ENCODE peak calls at places on chromosomes 4 and X, in nine cellular contexts. One of them, this sample, is unnamed.

GRCh38 chr4:53281438-53281837 is 84.4 kb downstream of the SCFD2 start:
- DNase-seq in nephron progenitor cell: no peak
- DNase-seq in foreskin keratinocyte: no peak
- DNase-seq in hepatocyte: no peak
- DNase-seq in neural crest cell: no peak
- DNase-seq in AG04450: no peak
- DNase-seq in cardiac fibroblast: peak; percentile 21
- DNase-seq in tibial artery: no peak
- DNase-seq in NB4: no peak
- DNase-seq in this sample: no peak

GRCh38 chr4:58734030-58734673 is 1624.0 kb upstream of the IGFBP7 start:
- DNase-seq in nephron progenitor cell: no peak
- DNase-seq in foreskin keratinocyte: no peak
- DNase-seq in hepatocyte: no peak
- DNase-seq in neural crest cell: no peak
- DNase-seq in AG04450: no peak
- DNase-seq in cardiac fibroblast: no peak
- DNase-seq in tibial artery: no peak
- DNase-seq in NB4: no peak
- DNase-seq in this sample: no peak

GRCh38 chr4:107600456-107600855 is 119.6 kb downstream of the PAPSS1 start:
- DNase-seq in nephron progenitor cell: no peak
- DNase-seq in foreskin keratinocyte: no peak
- DNase-seq in hepatocyte: no peak
- DNase-seq in neural crest cell: no peak
- DNase-seq in AG04450: no peak
- DNase-seq in cardiac fibroblast: peak; percentile 46
- DNase-seq in tibial artery: no peak
- DNase-seq in NB4: no peak
- DNase-seq in this sample: no peak

GRCh38 chrX:65635371-65635770 is 32.1 kb upstream of the MSN start:
- DNase-seq in nephron progenitor cell: no peak
- DNase-seq in foreskin keratinocyte: no peak
- DNase-seq in hepatocyte: no peak
- DNase-seq in neural crest cell: no peak
- DNase-seq in AG04450: no peak
- DNase-seq in cardiac fibroblast: peak; percentile 18
- DNase-seq in tibial artery: peak; percentile 66
- DNase-seq in NB4: no peak
- DNase-seq in this sample: no peak

GRCh38 chrX:16462912-16463311 is 187.0 kb upstream of the S100G start:
- DNase-seq in nephron progenitor cell: no peak
- DNase-seq in foreskin keratinocyte: no peak
- DNase-seq in hepatocyte: peak; percentile 32
- DNase-seq in neural crest cell: no peak
- DNase-seq in AG04450: peak; percentile 81
- DNase-seq in cardiac fibroblast: peak; percentile 46
- DNase-seq in tibial artery: peak; percentile 62
- DNase-seq in NB4: no peak
- DNase-seq in this sample: no peak

GRCh38 chr4:70637239-70637920 is 8.8 kb downstream of the ENAM start:
- DNase-seq in nephron progenitor cell: no peak
- DNase-seq in foreskin keratinocyte: no peak
- DNase-seq in hepatocyte: peak; percentile 30
- DNase-seq in neural crest cell: no peak
- DNase-seq in AG04450: no peak
- DNase-seq in cardiac fibroblast: no peak
- DNase-seq in tibial artery: no peak
- DNase-seq in NB4: no peak
- DNase-seq in this sample: no peak

GRCh38 chr4:17704020-17704657 is 77.3 kb downstream of the FAM184B start:
- DNase-seq in nephron progenitor cell: no peak
- DNase-seq in foreskin keratinocyte: no peak
- DNase-seq in hepatocyte: no peak
- DNase-seq in neural crest cell: no peak
- DNase-seq in AG04450: no peak
- DNase-seq in cardiac fibroblast: no peak
- DNase-seq in tibial artery: no peak
- DNase-seq in NB4: no peak
- DNase-seq in this sample: no peak

GRCh38 chr4:20773144-20773997 is 73.1 kb downstream of the PACRGL start:
- DNase-seq in nephron progenitor cell: peak; percentile 58
- DNase-seq in foreskin keratinocyte: peak; percentile 54
- DNase-seq in hepatocyte: peak; percentile 87
- DNase-seq in neural crest cell: peak; percentile 59
- DNase-seq in AG04450: peak; percentile 34
- DNase-seq in cardiac fibroblast: peak; percentile 80
- DNase-seq in tibial artery: no peak
- DNase-seq in NB4: peak; percentile 62
- DNase-seq in this sample: no peak

GRCh38 chr4:43754566-43754965 is 694.0 kb downstream of the KCTD8 start:
- DNase-seq in nephron progenitor cell: no peak
- DNase-seq in foreskin keratinocyte: no peak
- DNase-seq in hepatocyte: no peak
- DNase-seq in neural crest cell: no peak
- DNase-seq in AG04450: no peak
- DNase-seq in cardiac fibroblast: no peak
- DNase-seq in tibial artery: no peak
- DNase-seq in NB4: no peak
- DNase-seq in this sample: no peak

GRCh38 chrX:145817666-145818521 is at the start of gene SLITRK2:
- DNase-seq in nephron progenitor cell: peak; percentile 51
- DNase-seq in foreskin keratinocyte: no peak
- DNase-seq in hepatocyte: peak; percentile 14
- DNase-seq in neural crest cell: peak; percentile 10
- DNase-seq in AG04450: no peak
- DNase-seq in cardiac fibroblast: no peak
- DNase-seq in tibial artery: no peak
- DNase-seq in NB4: no peak
- DNase-seq in this sample: peak; percentile 73

GRCh38 chrX:9341305-9342201 is 123.3 kb upstream of the TBL1X start:
- DNase-seq in nephron progenitor cell: peak; percentile 37
- DNase-seq in foreskin keratinocyte: no peak
- DNase-seq in hepatocyte: peak; percentile 74
- DNase-seq in neural crest cell: no peak
- DNase-seq in AG04450: no peak
- DNase-seq in cardiac fibroblast: peak; percentile 69
- DNase-seq in tibial artery: peak; percentile 78
- DNase-seq in NB4: peak; percentile 86
- DNase-seq in this sample: peak; percentile 94

GRCh38 chrX:103446665-103447302 is 70.4 kb downstream of the BEX3 start:
- DNase-seq in nephron progenitor cell: no peak
- DNase-seq in foreskin keratinocyte: peak; percentile 84
- DNase-seq in hepatocyte: peak; percentile 28
- DNase-seq in neural crest cell: no peak
- DNase-seq in AG04450: no peak
- DNase-seq in cardiac fibroblast: peak; percentile 60
- DNase-seq in tibial artery: no peak
- DNase-seq in NB4: no peak
- DNase-seq in this sample: no peak

GRCh38 chrX:68921937-68922456 is 93.2 kb downstream of the EFNB1 start:
- DNase-seq in nephron progenitor cell: no peak
- DNase-seq in foreskin keratinocyte: no peak
- DNase-seq in hepatocyte: no peak
- DNase-seq in neural crest cell: no peak
- DNase-seq in AG04450: no peak
- DNase-seq in cardiac fibroblast: no peak
- DNase-seq in tibial artery: no peak
- DNase-seq in NB4: no peak
- DNase-seq in this sample: no peak

GRCh38 chr4:22240814-22241213 is 275.1 kb downstream of the ADGRA3 start:
- DNase-seq in nephron progenitor cell: no peak
- DNase-seq in foreskin keratinocyte: no peak
- DNase-seq in hepatocyte: no peak
- DNase-seq in neural crest cell: no peak
- DNase-seq in AG04450: no peak
- DNase-seq in cardiac fibroblast: no peak
- DNase-seq in tibial artery: no peak
- DNase-seq in NB4: no peak
- DNase-seq in this sample: no peak

GRCh38 chrX:48854898-48855297 is 19.5 kb upstream of the PCSK1N start:
- DNase-seq in nephron progenitor cell: no peak
- DNase-seq in foreskin keratinocyte: peak; percentile 20
- DNase-seq in hepatocyte: no peak
- DNase-seq in neural crest cell: no peak
- DNase-seq in AG04450: no peak
- DNase-seq in cardiac fibroblast: peak; percentile 31
- DNase-seq in tibial artery: no peak
- DNase-seq in NB4: peak; percentile 5
- DNase-seq in this sample: no peak

GRCh38 chr4:94649381-94650128 is 108.2 kb upstream of the BMPR1B start:
- DNase-seq in nephron progenitor cell: no peak
- DNase-seq in foreskin keratinocyte: no peak
- DNase-seq in hepatocyte: no peak
- DNase-seq in neural crest cell: no peak
- DNase-seq in AG04450: no peak
- DNase-seq in cardiac fibroblast: peak; percentile 69
- DNase-seq in tibial artery: no peak
- DNase-seq in NB4: no peak
- DNase-seq in this sample: no peak

GRCh38 chr4:182809417-182810102 is 107.6 kb downstream of the DCTD start:
- DNase-seq in nephron progenitor cell: no peak
- DNase-seq in foreskin keratinocyte: no peak
- DNase-seq in hepatocyte: peak; percentile 42
- DNase-seq in neural crest cell: no peak
- DNase-seq in AG04450: no peak
- DNase-seq in cardiac fibroblast: no peak
- DNase-seq in tibial artery: no peak
- DNase-seq in NB4: peak; percentile 18
- DNase-seq in this sample: no peak

GRCh38 chr4:60805500-60806313 is 394.4 kb upstream of the ADGRL3 start:
- DNase-seq in nephron progenitor cell: peak; percentile 11
- DNase-seq in foreskin keratinocyte: peak; percentile 33
- DNase-seq in hepatocyte: peak; percentile 48
- DNase-seq in neural crest cell: peak; percentile 6
- DNase-seq in AG04450: no peak
- DNase-seq in cardiac fibroblast: peak; percentile 65
- DNase-seq in tibial artery: no peak
- DNase-seq in NB4: peak; percentile 44
- DNase-seq in this sample: no peak

GRCh38 chr4:99572527-99573240 is 1.9 kb upstream of the MTTP start:
- DNase-seq in nephron progenitor cell: no peak
- DNase-seq in foreskin keratinocyte: no peak
- DNase-seq in hepatocyte: no peak
- DNase-seq in neural crest cell: no peak
- DNase-seq in AG04450: no peak
- DNase-seq in cardiac fibroblast: no peak
- DNase-seq in tibial artery: no peak
- DNase-seq in NB4: no peak
- DNase-seq in this sample: no peak

GRCh38 chrX:38879631-38880220 is 78.5 kb downstream of the MID1IP1 start:
- DNase-seq in nephron progenitor cell: no peak
- DNase-seq in foreskin keratinocyte: peak; percentile 88
- DNase-seq in hepatocyte: no peak
- DNase-seq in neural crest cell: no peak
- DNase-seq in AG04450: no peak
- DNase-seq in cardiac fibroblast: no peak
- DNase-seq in tibial artery: no peak
- DNase-seq in NB4: peak; percentile 88
- DNase-seq in this sample: peak; percentile 78

GRCh38 chrX:21958187-21958586 is 17.7 kb downstream of the SMS start:
- DNase-seq in nephron progenitor cell: no peak
- DNase-seq in foreskin keratinocyte: no peak
- DNase-seq in hepatocyte: no peak
- DNase-seq in neural crest cell: no peak
- DNase-seq in AG04450: no peak
- DNase-seq in cardiac fibroblast: no peak
- DNase-seq in tibial artery: no peak
- DNase-seq in NB4: no peak
- DNase-seq in this sample: no peak
- TF ChIP-seq CTCF in nephron progenitor cell: no peak
- TF ChIP-seq CTCF in foreskin keratinocyte: no peak
- TF ChIP-seq CTCF in hepatocyte: no peak
- TF ChIP-seq CTCF in neural crest cell: no peak
- TF ChIP-seq CTCF in AG04450: no peak
- TF ChIP-seq CTCF in cardiac fibroblast: no peak
- TF ChIP-seq CTCF in tibial artery: no peak
- TF ChIP-seq CTCF in NB4: no peak
- TF ChIP-seq CTCF in this sample: no peak

DNA sequence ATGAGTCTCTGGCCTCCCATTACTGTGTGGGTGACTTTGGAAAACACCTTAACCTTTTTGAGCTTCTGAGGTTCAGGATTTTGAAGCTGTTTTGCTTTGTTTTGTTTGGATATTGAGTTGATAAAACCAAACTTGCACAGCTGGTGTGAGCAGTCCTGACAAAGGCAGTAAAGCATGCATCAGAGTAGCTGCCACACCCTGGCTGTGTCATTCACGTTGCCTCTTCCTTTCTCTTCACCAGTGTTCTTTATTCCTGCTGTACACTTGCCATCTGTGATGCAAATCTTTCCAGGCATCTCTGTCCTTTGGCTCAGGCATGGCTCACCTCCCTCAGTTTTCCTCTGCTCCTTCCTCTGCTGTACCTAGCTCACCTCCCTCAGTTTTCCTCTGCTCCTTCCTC is 1850.2 kb upstream of the AGA start:
- DNase-seq in nephron progenitor cell: no peak
- DNase-seq in foreskin keratinocyte: peak; percentile 43
- DNase-seq in hepatocyte: no peak
- DNase-seq in neural crest cell: no peak
- DNase-seq in AG04450: no peak
- DNase-seq in cardiac fibroblast: no peak
- DNase-seq in tibial artery: no peak
- DNase-seq in NB4: no peak
- DNase-seq in this sample: no peak
- TF ChIP-seq CTCF in nephron progenitor cell: no peak
- TF ChIP-seq CTCF in foreskin keratinocyte: no peak
- TF ChIP-seq CTCF in hepatocyte: no peak
- TF ChIP-seq CTCF in neural crest cell: no peak
- TF ChIP-seq CTCF in AG04450: no peak
- TF ChIP-seq CTCF in cardiac fibroblast: no peak
- TF ChIP-seq CTCF in tibial artery: no peak
- TF ChIP-seq CTCF in NB4: no peak
- TF ChIP-seq CTCF in this sample: no peak

DNA sequence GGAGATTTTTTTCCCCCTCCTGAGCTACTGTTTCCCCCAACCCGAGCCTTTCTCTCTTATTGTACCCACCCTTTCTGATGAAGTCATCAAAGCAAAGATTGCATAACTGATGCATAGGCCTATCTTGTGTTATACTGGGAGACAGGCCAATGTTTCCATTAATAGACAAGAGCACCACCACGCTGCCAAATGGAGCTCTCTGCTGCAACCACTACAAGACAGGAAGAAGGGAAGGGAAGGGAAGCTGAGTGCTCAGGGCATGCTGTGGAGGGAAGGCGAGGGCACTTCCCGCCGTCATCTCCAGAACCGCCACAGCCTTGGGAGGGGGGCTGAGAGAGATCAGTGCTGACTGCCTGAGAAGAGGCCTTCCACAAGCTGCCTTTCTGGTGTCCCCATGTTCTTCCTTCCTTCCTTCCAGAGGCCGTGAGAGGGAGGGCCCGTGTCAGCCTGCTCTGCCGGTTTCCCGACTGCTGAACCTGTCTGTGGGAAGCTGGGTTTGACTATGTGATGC is 75.0 kb downstream of the MGST2 start:
- DNase-seq in nephron progenitor cell: no peak
- DNase-seq in foreskin keratinocyte: peak; percentile 78
- DNase-seq in hepatocyte: peak; percentile 83
- DNase-seq in neural crest cell: no peak
- DNase-seq in AG04450: peak; percentile 78
- DNase-seq in cardiac fibroblast: peak; percentile 94
- DNase-seq in tibial artery: peak; percentile 88
- DNase-seq in NB4: peak; percentile 62
- DNase-seq in this sample: no peak
- TF ChIP-seq CTCF in nephron progenitor cell: no peak
- TF ChIP-seq CTCF in foreskin keratinocyte: peak; percentile 61
- TF ChIP-seq CTCF in hepatocyte: peak; percentile 32
- TF ChIP-seq CTCF in neural crest cell: no peak
- TF ChIP-seq CTCF in AG04450: peak; percentile 50
- TF ChIP-seq CTCF in cardiac fibroblast: peak; percentile 29
- TF ChIP-seq CTCF in tibial artery: no peak
- TF ChIP-seq CTCF in NB4: no peak
- TF ChIP-seq CTCF in this sample: peak; percentile 24

GRCh38 chrX:42519666-42520231 is 258.2 kb downstream of the PPP1R2C start:
- DNase-seq in nephron progenitor cell: no peak
- DNase-seq in foreskin keratinocyte: peak; percentile 61
- DNase-seq in hepatocyte: peak; percentile 43
- DNase-seq in neural crest cell: no peak
- DNase-seq in AG04450: no peak
- DNase-seq in cardiac fibroblast: peak; percentile 68
- DNase-seq in tibial artery: no peak
- DNase-seq in NB4: no peak
- DNase-seq in this sample: no peak
- TF ChIP-seq CTCF in nephron progenitor cell: no peak
- TF ChIP-seq CTCF in foreskin keratinocyte: peak; percentile 20
- TF ChIP-seq CTCF in hepatocyte: no peak
- TF ChIP-seq CTCF in neural crest cell: peak; percentile 32
- TF ChIP-seq CTCF in AG04450: peak; percentile 19
- TF ChIP-seq CTCF in cardiac fibroblast: peak; percentile 4
- TF ChIP-seq CTCF in tibial artery: no peak
- TF ChIP-seq CTCF in NB4: peak; percentile 6
- TF ChIP-seq CTCF in this sample: no peak